ENCODE peak calls at places on chromosomes 4 and X, in five cellular contexts. One of them, this sample, is unnamed.
A peak's percentile ranks its signal among the peaks of the same experiment; 100 is the strongest.

GRCh38 chrX:34638116-34638515 is 19.0 kb downstream of the TMEM47 start:
- DNase-seq in omental fat pad: no peak
- DNase-seq in astrocyte: no peak
- DNase-seq in hepatocyte: peak; percentile 80
- DNase-seq in IMR-90: peak; percentile 54
- DNase-seq in this sample: no peak

GRCh38 chr4:3408793-3409330 is 32.9 kb upstream of the HGFAC start:
- DNase-seq in omental fat pad: no peak
- DNase-seq in astrocyte: no peak
- DNase-seq in IMR-90: no peak
- DNase-seq in hepatocyte: no peak
- DNase-seq in this sample: no peak

GRCh38 chr4:103402198-103402597 is 204.1 kb upstream of the CENPE start:
- DNase-seq in astrocyte: no peak
- DNase-seq in hepatocyte: no peak
- DNase-seq in IMR-90: no peak
- DNase-seq in omental fat pad: no peak
- DNase-seq in this sample: no peak

GRCh38 chr4:139243448-139244365 is 36.3 kb downstream of the MGARP start:
- DNase-seq in astrocyte: peak; percentile 99
- DNase-seq in omental fat pad: no peak
- DNase-seq in hepatocyte: peak; percentile 12
- DNase-seq in IMR-90: peak; percentile 99
- DNase-seq in this sample: no peak

GRCh38 chr4:54152846-54153600 is 53.1 kb downstream of the GSX2 start:
- DNase-seq in IMR-90: peak; percentile 63
- DNase-seq in omental fat pad: no peak
- DNase-seq in hepatocyte: no peak
- DNase-seq in astrocyte: peak; percentile 88
- DNase-seq in this sample: no peak

GRCh38 chrX:136214551-136214950 is 36.6 kb downstream of the MAP7D3 start:
- DNase-seq in omental fat pad: no peak
- DNase-seq in astrocyte: peak; percentile 83
- DNase-seq in IMR-90: peak; percentile 75
- DNase-seq in hepatocyte: peak; percentile 19
- DNase-seq in this sample: no peak

GRCh38 chrX:28170713-28171112 is 189.5 kb upstream of the DCAF8L1 start:
- DNase-seq in hepatocyte: no peak
- DNase-seq in omental fat pad: no peak
- DNase-seq in astrocyte: no peak
- DNase-seq in IMR-90: no peak
- DNase-seq in this sample: no peak

GRCh38 chrX:11089802-11090201 is 21.3 kb upstream of the HCCS start:
- DNase-seq in IMR-90: no peak
- DNase-seq in hepatocyte: no peak
- DNase-seq in omental fat pad: no peak
- DNase-seq in astrocyte: no peak
- DNase-seq in this sample: no peak

GRCh38 chr4:158873795-158874359 is 105.1 kb downstream of the FNIP2 start:
- DNase-seq in hepatocyte: peak; percentile 36
- DNase-seq in omental fat pad: no peak
- DNase-seq in astrocyte: peak; percentile 97
- DNase-seq in IMR-90: peak; percentile 96
- DNase-seq in this sample: peak; percentile 29

GRCh38 chr4:7777017-7777710 is 162.5 kb downstream of the AFAP1 start:
- DNase-seq in astrocyte: no peak
- DNase-seq in IMR-90: no peak
- DNase-seq in hepatocyte: no peak
- DNase-seq in omental fat pad: no peak
- DNase-seq in this sample: no peak

GRCh38 chrX:153944140-153944799 is at the start of gene RENBP:
- DNase-seq in hepatocyte: peak; percentile 63
- DNase-seq in IMR-90: no peak
- DNase-seq in astrocyte: no peak
- DNase-seq in omental fat pad: no peak
- DNase-seq in this sample: peak; percentile 60

GRCh38 chrX:39477438-39478120 is 620.2 kb downstream of the BCOR start:
- DNase-seq in hepatocyte: peak; percentile 62
- DNase-seq in IMR-90: no peak
- DNase-seq in astrocyte: peak; percentile 11
- DNase-seq in omental fat pad: no peak
- DNase-seq in this sample: peak; percentile 53

GRCh38 chr4:6489962-6490361 is 17.5 kb upstream of the PPP2R2C start:
- DNase-seq in IMR-90: no peak
- DNase-seq in omental fat pad: no peak
- DNase-seq in hepatocyte: no peak
- DNase-seq in astrocyte: no peak
- DNase-seq in this sample: no peak

GRCh38 chrX:75547783-75548182 is 24.9 kb upstream of the ZDHHC15 start:
- DNase-seq in omental fat pad: peak; percentile 42
- DNase-seq in hepatocyte: peak; percentile 49
- DNase-seq in astrocyte: no peak
- DNase-seq in IMR-90: no peak
- DNase-seq in this sample: no peak

GRCh38 chr4:184932343-184932742 is 85.9 kb upstream of the HELT start:
- DNase-seq in IMR-90: no peak
- DNase-seq in omental fat pad: no peak
- DNase-seq in astrocyte: no peak
- DNase-seq in hepatocyte: peak; percentile 28
- DNase-seq in this sample: no peak

GRCh38 chr4:48851651-48852050 is 20.8 kb downstream of the OCIAD1 start:
- DNase-seq in omental fat pad: no peak
- DNase-seq in hepatocyte: no peak
- DNase-seq in IMR-90: no peak
- DNase-seq in astrocyte: no peak
- DNase-seq in this sample: no peak

GRCh38 chrX:34147345-34147744 is 15.2 kb upstream of the FAM47A start:
- DNase-seq in IMR-90: no peak
- DNase-seq in astrocyte: no peak
- DNase-seq in hepatocyte: no peak
- DNase-seq in omental fat pad: no peak
- DNase-seq in this sample: no peak

GRCh38 chr4:48651869-48652447 is 128.1 kb downstream of the FRYL start:
- DNase-seq in IMR-90: peak; percentile 28
- DNase-seq in omental fat pad: no peak
- DNase-seq in astrocyte: peak; percentile 25
- DNase-seq in hepatocyte: no peak
- DNase-seq in this sample: no peak

GRCh38 chr4:6331018-6331417 is 61.4 kb downstream of the WFS1 start:
- DNase-seq in omental fat pad: no peak
- DNase-seq in IMR-90: peak; percentile 20
- DNase-seq in astrocyte: no peak
- DNase-seq in hepatocyte: peak; percentile 28
- DNase-seq in this sample: peak; percentile 41

GRCh38 chr4:118033148-118034060 is 882 bp upstream of the NDST3 start:
- DNase-seq in IMR-90: peak; percentile 24
- DNase-seq in astrocyte: peak; percentile 47
- DNase-seq in hepatocyte: peak; percentile 67
- DNase-seq in omental fat pad: no peak
- DNase-seq in this sample: peak; percentile 5

GRCh38 chrX:52265713-52266112 is 81.0 kb downstream of the MAGED4 start:
- DNase-seq in astrocyte: no peak
- DNase-seq in hepatocyte: no peak
- DNase-seq in omental fat pad: no peak
- DNase-seq in IMR-90: no peak
- DNase-seq in this sample: no peak

GRCh38 chrX:52270453-52271116 is 85.9 kb downstream of the MAGED4 start:
- DNase-seq in IMR-90: no peak
- DNase-seq in astrocyte: no peak
- DNase-seq in hepatocyte: no peak
- DNase-seq in omental fat pad: no peak
- DNase-seq in this sample: no peak

DNA sequence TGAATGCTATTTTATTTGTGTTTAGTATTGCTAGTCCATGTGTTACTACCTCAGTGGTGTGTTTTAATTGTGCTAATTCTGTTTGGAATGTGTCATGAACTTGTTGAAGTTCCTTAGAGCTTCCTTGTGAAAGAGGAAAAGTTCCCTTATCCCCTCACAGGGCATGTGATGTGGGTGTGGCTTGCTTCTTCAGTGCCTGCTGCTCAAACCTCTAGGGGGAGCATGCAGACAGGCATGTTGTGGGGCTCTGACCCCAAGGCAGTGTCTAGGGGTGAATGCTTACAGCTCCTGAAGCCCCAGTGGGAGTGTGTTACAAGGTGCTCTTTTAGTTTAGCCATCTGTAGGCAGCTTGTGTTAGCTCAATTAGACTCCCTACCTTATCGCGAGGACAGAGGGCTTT is 86.5 kb downstream of the MAGED4 start:
- DNase-seq in IMR-90: no peak
- DNase-seq in omental fat pad: no peak
- DNase-seq in astrocyte: no peak
- DNase-seq in hepatocyte: peak; percentile 29
- DNase-seq in this sample: peak; percentile 8
- TF ChIP-seq CTCF in IMR-90: no peak
- TF ChIP-seq CTCF in omental fat pad: no peak
- TF ChIP-seq CTCF in astrocyte: no peak
- TF ChIP-seq CTCF in hepatocyte: peak; percentile 31
- TF ChIP-seq CTCF in this sample: no peak

GRCh38 chr4:182810103-182810605 is 107.0 kb downstream of the DCTD start:
- DNase-seq in hepatocyte: no peak
- DNase-seq in IMR-90: no peak
- DNase-seq in omental fat pad: no peak
- DNase-seq in astrocyte: no peak
- DNase-seq in this sample: no peak
- TF ChIP-seq CTCF in hepatocyte: no peak
- TF ChIP-seq CTCF in IMR-90: no peak
- TF ChIP-seq CTCF in omental fat pad: no peak
- TF ChIP-seq CTCF in astrocyte: no peak
- TF ChIP-seq CTCF in this sample: no peak

DNA sequence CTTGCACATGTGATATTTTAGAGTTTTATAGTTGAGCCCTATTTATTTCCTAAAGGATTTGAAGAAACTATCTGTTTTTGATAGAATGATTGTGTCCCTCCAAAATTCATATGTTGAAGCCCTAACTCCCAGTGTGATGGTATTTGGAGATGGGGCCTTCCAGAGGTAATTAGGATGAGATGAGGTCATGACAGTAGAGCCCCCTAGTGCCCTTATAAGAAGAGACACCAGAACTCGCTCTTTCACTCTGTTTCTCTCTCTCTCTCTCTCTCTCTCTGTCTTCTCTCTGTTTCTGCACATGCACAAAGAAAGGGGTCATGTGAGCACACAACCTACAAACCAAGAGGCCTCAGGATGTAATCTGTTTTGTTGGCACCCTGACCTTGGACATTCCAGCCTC is 921.9 kb upstream of the DIAPH2 start:
- DNase-seq in omental fat pad: no peak
- DNase-seq in astrocyte: no peak
- DNase-seq in IMR-90: no peak
- DNase-seq in hepatocyte: peak; percentile 4
- DNase-seq in this sample: no peak
- TF ChIP-seq CTCF in omental fat pad: no peak
- TF ChIP-seq CTCF in astrocyte: no peak
- TF ChIP-seq CTCF in IMR-90: no peak
- TF ChIP-seq CTCF in hepatocyte: peak; percentile 33
- TF ChIP-seq CTCF in this sample: no peak

GRCh38 chr4:152935661-152936445 is at the start of gene FHDC1:
- DNase-seq in hepatocyte: peak; percentile 89
- DNase-seq in IMR-90: no peak
- DNase-seq in omental fat pad: no peak
- DNase-seq in astrocyte: peak; percentile 19
- DNase-seq in this sample: peak; percentile 28
- TF ChIP-seq CTCF in hepatocyte: no peak
- TF ChIP-seq CTCF in IMR-90: no peak
- TF ChIP-seq CTCF in omental fat pad: no peak
- TF ChIP-seq CTCF in astrocyte: no peak
- TF ChIP-seq CTCF in this sample: no peak

GRCh38 chr4:97153042-97153441 is 990.2 kb downstream of the STPG2 start:
- DNase-seq in hepatocyte: peak; percentile 50
- DNase-seq in astrocyte: no peak
- DNase-seq in omental fat pad: no peak
- DNase-seq in IMR-90: no peak
- DNase-seq in this sample: no peak
- TF ChIP-seq CTCF in hepatocyte: peak; percentile 59
- TF ChIP-seq CTCF in astrocyte: peak; percentile 40
- TF ChIP-seq CTCF in omental fat pad: no peak
- TF ChIP-seq CTCF in IMR-90: no peak
- TF ChIP-seq CTCF in this sample: no peak

DNA sequence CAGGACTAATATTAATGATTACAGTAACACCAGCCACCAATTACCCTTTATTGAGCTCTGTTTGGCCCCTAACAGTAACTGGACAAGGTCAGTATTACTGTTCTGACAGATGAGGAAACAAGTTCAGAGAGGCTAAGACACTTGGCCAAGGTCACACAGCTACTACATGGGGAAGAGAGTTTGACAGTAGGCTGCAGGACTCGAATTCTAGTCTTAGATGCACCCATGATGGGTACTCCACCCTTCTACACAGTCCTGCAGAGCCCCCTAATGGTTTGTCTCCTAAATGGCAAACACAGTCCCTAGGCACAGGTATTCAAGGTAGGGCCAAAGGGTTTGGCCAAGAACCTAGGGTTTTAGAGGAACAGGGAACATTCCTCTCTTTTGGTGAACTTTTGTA is 93.9 kb downstream of the NSUN7 start:
- DNase-seq in omental fat pad: no peak
- DNase-seq in IMR-90: no peak
- DNase-seq in astrocyte: no peak
- DNase-seq in hepatocyte: no peak
- DNase-seq in this sample: peak; percentile 57
- TF ChIP-seq CTCF in omental fat pad: no peak
- TF ChIP-seq CTCF in IMR-90: no peak
- TF ChIP-seq CTCF in astrocyte: no peak
- TF ChIP-seq CTCF in hepatocyte: no peak
- TF ChIP-seq CTCF in this sample: peak; percentile 62

DNA sequence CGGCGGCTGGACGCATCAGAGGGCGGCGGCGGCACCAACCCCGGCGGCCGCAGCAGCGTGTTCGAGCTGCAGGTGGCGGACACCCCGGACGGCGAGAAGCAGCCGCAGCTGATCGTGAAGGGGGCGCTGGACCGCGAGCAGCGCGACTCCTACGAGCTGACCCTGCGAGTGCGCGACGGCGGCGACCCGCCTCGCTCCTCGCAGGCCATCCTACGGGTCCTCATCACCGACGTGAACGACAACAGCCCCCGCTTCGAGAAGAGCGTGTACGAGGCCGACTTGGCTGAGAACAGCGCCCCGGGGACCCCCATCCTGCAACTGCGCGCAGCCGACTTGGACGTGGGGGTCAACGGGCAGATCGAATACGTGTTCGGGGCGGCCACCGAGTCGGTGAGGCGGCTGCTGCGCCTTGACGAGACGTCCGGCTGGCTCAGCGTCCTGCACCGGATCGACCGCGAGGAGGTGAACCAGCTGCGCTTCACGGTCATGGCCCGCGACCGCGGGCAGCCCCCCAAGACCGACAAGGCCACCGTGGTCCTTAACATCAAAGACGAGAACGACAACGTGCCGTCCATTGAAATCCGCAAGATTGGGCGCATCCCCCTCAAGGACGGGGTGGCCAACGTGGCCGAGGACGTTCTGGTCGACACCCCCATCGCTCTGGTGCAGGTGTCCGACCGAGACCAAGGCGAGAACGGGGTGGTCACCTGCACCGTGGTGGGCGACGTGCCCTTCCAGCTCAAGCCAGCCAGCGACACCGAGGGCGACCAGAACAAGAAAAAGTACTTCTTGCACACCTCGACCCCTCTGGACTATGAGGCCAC is 2.1 kb downstream of the PCDH7 start:
- DNase-seq in omental fat pad: no peak
- DNase-seq in IMR-90: no peak
- DNase-seq in astrocyte: no peak
- DNase-seq in hepatocyte: peak; percentile 31
- DNase-seq in this sample: peak; percentile 1
- TF ChIP-seq CTCF in omental fat pad: no peak
- TF ChIP-seq CTCF in IMR-90: no peak
- TF ChIP-seq CTCF in astrocyte: no peak
- TF ChIP-seq CTCF in hepatocyte: no peak
- TF ChIP-seq CTCF in this sample: no peak

This sample was measured in activated CD8-positive, alpha-beta T cell treated with anti-CD3 and anti-CD28 coated beads for 36 hours.